ENCODE peak calls at places on chromosomes 4 and X, in nine cellular contexts. O, E, C, K, T, X, H, L and B are unnamed samples.

GRCh38 chr4:141730805-141731204 is 94.4 kb downstream of the IL15 start:
- DNase-seq in O (no peak), E (no peak), C (no peak), K (no peak), T (no peak), X (no peak), H (no peak), L (no peak), B (no peak)

GRCh38 chr4:27123050-27123768 is 262.6 kb downstream of the STIM2 start:
- DNase-seq in O (no peak), E (no peak), C (no peak), K (peak), T (no peak), X (no peak), H (no peak), L (peak), B (no peak)

GRCh38 chr4:17236686-17237085 is 275.2 kb downstream of the QDPR start:
- DNase-seq in O (no peak), E (no peak), C (no peak), K (no peak), T (no peak), X (no peak), H (no peak), L (no peak), B (no peak)

GRCh38 chrX:45771560-45772340 is 571.1 kb upstream of the DIPK2B start:
- DNase-seq in O (no peak), E (no peak), C (peak), K (no peak), T (no peak), X (no peak), H (peak), L (peak), B (no peak)

GRCh38 chrX:128106630-128107029 is 54.4 kb upstream of the ACTRT1 start:
- DNase-seq in O (no peak), E (no peak), C (no peak), K (no peak), T (no peak), X (peak), H (no peak), L (no peak), B (no peak)

GRCh38 chr4:85717366-85717765 is 242.4 kb downstream of the ARHGAP24 start:
- DNase-seq in O (no peak), E (no peak), C (no peak), K (no peak), T (no peak), X (no peak), H (no peak), L (no peak), B (no peak)

GRCh38 chrX:125295337-125295736 is 24.3 kb upstream of the TEX13C start:
- DNase-seq in O (no peak), E (no peak), C (no peak), K (no peak), T (no peak), X (no peak), H (no peak), L (no peak), B (no peak)

GRCh38 chrX:2498781-2499302 is 1.9 kb downstream of the DHRSX start:
- DNase-seq in O (no peak), E (no peak), C (peak), K (no peak), T (no peak), X (peak), H (no peak), L (peak), B (no peak)

GRCh38 chrX:118216086-118216485 is 99.5 kb upstream of the KLHL13 start:
- DNase-seq in O (no peak), E (no peak), C (no peak), K (no peak), T (no peak), X (no peak), H (no peak), L (no peak), B (no peak)

GRCh38 chr4:40321671-40322131 is 13.4 kb upstream of the CHRNA9 start:
- DNase-seq in O (no peak), E (no peak), C (no peak), K (no peak), T (no peak), X (no peak), H (no peak), L (no peak), B (no peak)

GRCh38 chr4:48420172-48420571 is 63.0 kb upstream of the SLC10A4 start:
- DNase-seq in O (no peak), E (no peak), C (no peak), K (no peak), T (no peak), X (no peak), H (no peak), L (no peak), B (no peak)

GRCh38 chrX:145190801-145191389 is 56.4 kb upstream of the SPANXN1 start:
- DNase-seq in O (no peak), E (no peak), C (no peak), K (no peak), T (no peak), X (peak), H (no peak), L (no peak), B (no peak)

GRCh38 chr4:1030559-1030958 is 19.1 kb downstream of the FGFRL1 start:
- DNase-seq in O (no peak), E (no peak), C (no peak), K (no peak), T (no peak), X (no peak), H (peak), L (no peak), B (no peak)

GRCh38 chr4:134777626-134778025 is 576.0 kb upstream of the PABPC4L start:
- DNase-seq in O (no peak), E (no peak), C (no peak), K (peak), T (no peak), X (no peak), H (no peak), L (no peak), B (no peak)

GRCh38 chrX:51569561-51569960 is 49.2 kb downstream of the CENPVL3 start:
- DNase-seq in O (no peak), E (no peak), C (no peak), K (no peak), T (no peak), X (no peak), H (no peak), L (no peak), B (no peak)

GRCh38 chrX:107619836-107620235 is 8.5 kb upstream of the PRPS1 start:
- DNase-seq in O (no peak), E (no peak), C (no peak), K (no peak), T (no peak), X (peak), H (no peak), L (no peak), B (no peak)

GRCh38 chrX:148588649-148589310 is 88.4 kb downstream of the AFF2 start:
- DNase-seq in O (no peak), E (no peak), C (no peak), K (no peak), T (no peak), X (no peak), H (no peak), L (no peak), B (no peak)

GRCh38 chr4:84814100-84814750 is 152.3 kb downstream of the WDFY3 start:
- DNase-seq in O (no peak), E (no peak), C (no peak), K (peak), T (no peak), X (peak), H (no peak), L (no peak), B (no peak)

GRCh38 chr4:182848685-182849084 is 68.5 kb downstream of the DCTD start:
- DNase-seq in O (no peak), E (no peak), C (no peak), K (no peak), T (no peak), X (no peak), H (no peak), L (no peak), B (no peak)

GRCh38 chr4:6969826-6970800 is 60.5 kb downstream of the TBC1D14 start:
- DNase-seq in O (no peak), E (no peak), C (peak), K (no peak), T (no peak), X (no peak), H (no peak), L (no peak), B (peak)

GRCh38 chrX:120559799-120560198 is 963 bp downstream of the CUL4B start:
- DNase-seq in O (no peak), E (no peak), C (no peak), K (no peak), T (no peak), X (no peak), H (no peak), L (no peak), B (no peak)

GRCh38 chrX:34629572-34629971 is 27.5 kb downstream of the TMEM47 start:
- DNase-seq in O (no peak), E (no peak), C (no peak), K (no peak), T (no peak), X (no peak), H (no peak), L (no peak), B (no peak)

GRCh38 chrX:15500497-15500966 is at the start of gene BMX:
- DNase-seq in O (no peak), E (no peak), C (peak), K (no peak), T (no peak), X (no peak), H (peak), L (no peak), B (no peak)

GRCh38 chr4:169627307-169627706 is 6.9 kb downstream of the CLCN3 start:
- DNase-seq in O (no peak), E (no peak), C (no peak), K (no peak), T (no peak), X (no peak), H (no peak), L (no peak), B (no peak)

GRCh38 chr4:147182041-147182440 is 236.4 kb upstream of the TTC29 start:
- DNase-seq in O (no peak), E (no peak), C (no peak), K (no peak), T (no peak), X (no peak), H (no peak), L (no peak), B (no peak)

GRCh38 chr4:54659213-54660144 is 1.7 kb downstream of the KIT start:
- DNase-seq in O (no peak), E (no peak), C (no peak), K (no peak), T (no peak), X (no peak), H (no peak), L (no peak), B (no peak)

GRCh38 chr4:11546391-11547160 is 117.9 kb upstream of the HS3ST1 start:
- DNase-seq in O (no peak), E (no peak), C (no peak), K (no peak), T (no peak), X (no peak), H (no peak), L (no peak), B (no peak)

GRCh38 chrX:141439651-141440050 is 144.9 kb downstream of the SPANXA1 start:
- DNase-seq in O (no peak), E (no peak), C (no peak), K (no peak), T (no peak), X (no peak), H (no peak), L (no peak), B (no peak)

GRCh38 chr4:140995058-140995457 is 138.2 kb downstream of the RNF150 start:
- DNase-seq in O (peak), E (no peak), C (no peak), K (no peak), T (no peak), X (no peak), H (no peak), L (no peak), B (no peak)

GRCh38 chr4:3802571-3803474 is 36.6 kb downstream of the ADRA2C start:
- DNase-seq in O (no peak), E (no peak), C (peak), K (no peak), T (no peak), X (peak), H (no peak), L (no peak), B (no peak)

GRCh38 chrX:108699368-108699767 is 37.0 kb downstream of the IRS4 start:
- DNase-seq in O (no peak), E (no peak), C (no peak), K (peak), T (no peak), X (peak), H (no peak), L (no peak), B (no peak)

GRCh38 chr4:26594778-26595177 is 10.9 kb downstream of the TBC1D19 start:
- DNase-seq in O (no peak), E (no peak), C (no peak), K (no peak), T (no peak), X (no peak), H (no peak), L (no peak), B (no peak)

GRCh38 chrX:96004386-96004785 is 680.3 kb upstream of the DIAPH2 start:
- DNase-seq in O (no peak), E (no peak), C (no peak), K (no peak), T (no peak), X (no peak), H (no peak), L (no peak), B (no peak)

GRCh38 chr4:115986573-115986972 is 873.2 kb upstream of the NDST4 start:
- DNase-seq in O (no peak), E (no peak), C (no peak), K (no peak), T (no peak), X (no peak), H (no peak), L (no peak), B (no peak)

GRCh38 chr4:4838602-4839470 is 20.6 kb upstream of the MSX1 start:
- DNase-seq in O (no peak), E (no peak), C (peak), K (no peak), T (no peak), X (peak), H (peak), L (no peak), B (no peak)

GRCh38 chrX:140432328-140433025 is 72.4 kb downstream of the SOX3 start:
- DNase-seq in O (peak), E (no peak), C (no peak), K (no peak), T (no peak), X (no peak), H (no peak), L (no peak), B (no peak)

GRCh38 chrX:29243942-29244341 is 656.7 kb downstream of the IL1RAPL1 start:
- DNase-seq in O (no peak), E (no peak), C (no peak), K (no peak), T (no peak), X (no peak), H (no peak), L (no peak), B (no peak)
- TF ChIP-seq POLR2AphosphoS5 in O (no peak), E (no peak), C (no peak), K (no peak), T (no peak), X (no peak), H (no peak), L (no peak), B (no peak)

DNA sequence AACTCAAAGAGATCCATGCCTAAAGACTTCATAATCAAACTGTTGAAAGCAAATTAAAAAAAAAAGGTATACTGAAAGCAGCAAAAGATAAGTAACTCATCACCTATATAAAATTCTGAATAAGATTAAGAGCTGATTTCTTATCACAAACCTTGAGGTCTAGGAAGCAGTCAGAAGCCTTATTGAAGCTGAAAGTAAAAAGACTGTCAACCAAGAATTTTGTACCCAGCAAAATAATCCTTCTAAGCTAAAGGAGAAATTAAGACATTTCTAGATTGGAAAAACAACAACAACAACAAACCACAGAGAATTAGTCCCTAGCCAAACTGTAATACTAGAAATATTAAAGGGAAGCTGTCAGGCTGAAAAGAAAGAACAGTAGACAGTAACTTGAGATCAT is 622.9 kb downstream of the PCDH7 start:
- DNase-seq in O (no peak), E (no peak), C (no peak), K (no peak), T (no peak), X (no peak), H (no peak), L (no peak), B (no peak)
- TF ChIP-seq POLR2A in O (no peak), E (no peak), C (no peak), K (no peak), T (no peak), X (no peak), H (no peak), L (no peak), B (no peak)

DNA sequence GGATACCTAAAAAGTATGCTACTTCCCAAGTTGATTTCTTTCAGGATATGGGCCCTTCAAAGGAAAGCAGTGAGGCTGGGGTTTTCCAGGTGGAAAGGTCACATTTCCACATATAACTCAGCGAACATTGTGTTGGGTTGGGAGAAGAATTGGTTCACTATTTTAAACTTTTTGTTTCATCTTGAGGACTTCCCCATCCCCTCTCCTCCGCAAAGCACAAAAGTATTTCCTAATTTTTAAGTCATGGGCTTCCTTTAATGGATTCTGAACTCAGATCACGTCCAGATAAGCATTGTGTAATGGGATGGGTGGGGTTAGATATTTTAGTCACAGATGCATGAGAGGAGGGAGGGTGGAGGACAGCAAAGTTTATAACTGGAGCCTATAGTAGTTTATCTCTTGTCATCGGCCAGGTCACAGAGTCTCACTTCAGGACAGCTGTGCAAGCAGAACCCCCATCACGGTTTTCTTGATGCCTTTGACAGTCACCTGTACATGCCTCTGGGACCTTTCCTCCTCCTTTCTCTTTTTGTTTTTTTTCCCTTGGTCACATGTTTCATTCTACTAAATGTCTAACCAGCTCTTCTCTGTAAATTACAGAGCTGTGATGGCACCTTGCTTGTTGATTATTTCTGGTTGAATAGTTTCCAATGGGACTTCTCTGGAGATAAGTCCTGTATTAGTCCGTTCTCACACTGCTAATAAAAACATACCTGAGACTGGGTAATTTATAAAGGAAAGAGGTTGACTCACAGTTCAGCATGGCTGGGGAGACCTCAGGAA is 115.4 kb downstream of the PTTG2 start:
- DNase-seq in O (no peak), E (no peak), C (no peak), K (no peak), T (no peak), X (peak), H (no peak), L (peak), B (no peak)
- TF ChIP-seq POLR2AphosphoS5 in O (peak), E (no peak), C (no peak), K (no peak), T (no peak), X (no peak), H (no peak), L (peak), B (peak)

GRCh38 chrX:10014462-10015373 is 47.6 kb downstream of the CLDN34 start:
- DNase-seq in O (peak), E (peak), C (peak), K (peak), T (peak), X (peak), H (peak), L (peak), B (peak)
- TF ChIP-seq POLR2A in O (no peak), E (peak), C (no peak), K (no peak), T (no peak), X (no peak), H (peak), L (peak), B (no peak)

DNA sequence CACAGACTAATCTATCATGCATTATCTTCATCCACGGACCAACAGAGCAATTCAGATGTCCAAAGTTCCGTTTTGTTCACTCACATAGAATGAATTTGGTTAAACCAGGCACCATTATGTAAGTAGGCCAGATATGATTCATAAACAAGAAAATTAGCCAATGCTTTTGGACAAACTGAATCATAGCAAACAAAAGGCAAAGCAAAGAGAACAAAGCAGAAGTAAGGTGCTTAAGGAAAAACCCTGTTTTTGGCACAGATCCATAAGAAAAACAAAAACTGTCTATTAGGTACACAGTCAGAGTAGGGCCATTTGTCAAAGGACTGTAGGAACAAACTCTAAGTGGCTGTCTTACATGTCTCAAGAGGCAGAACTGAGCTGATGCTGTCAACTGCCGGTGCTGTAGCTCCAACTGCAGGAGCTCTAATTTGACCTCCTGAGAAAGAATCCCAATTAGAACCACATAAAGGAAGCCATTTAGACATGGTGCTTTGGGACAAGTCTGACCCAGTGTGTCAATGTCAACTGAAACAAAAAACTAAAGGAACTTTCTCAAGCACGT is 146.7 kb downstream of the COL25A1 start:
- DNase-seq in O (no peak), E (no peak), C (no peak), K (no peak), T (no peak), X (no peak), H (no peak), L (no peak), B (no peak)
- TF ChIP-seq POLR2AphosphoS5 in O (no peak), E (no peak), C (no peak), K (no peak), T (no peak), X (no peak), H (no peak), L (no peak), B (no peak)

DNA sequence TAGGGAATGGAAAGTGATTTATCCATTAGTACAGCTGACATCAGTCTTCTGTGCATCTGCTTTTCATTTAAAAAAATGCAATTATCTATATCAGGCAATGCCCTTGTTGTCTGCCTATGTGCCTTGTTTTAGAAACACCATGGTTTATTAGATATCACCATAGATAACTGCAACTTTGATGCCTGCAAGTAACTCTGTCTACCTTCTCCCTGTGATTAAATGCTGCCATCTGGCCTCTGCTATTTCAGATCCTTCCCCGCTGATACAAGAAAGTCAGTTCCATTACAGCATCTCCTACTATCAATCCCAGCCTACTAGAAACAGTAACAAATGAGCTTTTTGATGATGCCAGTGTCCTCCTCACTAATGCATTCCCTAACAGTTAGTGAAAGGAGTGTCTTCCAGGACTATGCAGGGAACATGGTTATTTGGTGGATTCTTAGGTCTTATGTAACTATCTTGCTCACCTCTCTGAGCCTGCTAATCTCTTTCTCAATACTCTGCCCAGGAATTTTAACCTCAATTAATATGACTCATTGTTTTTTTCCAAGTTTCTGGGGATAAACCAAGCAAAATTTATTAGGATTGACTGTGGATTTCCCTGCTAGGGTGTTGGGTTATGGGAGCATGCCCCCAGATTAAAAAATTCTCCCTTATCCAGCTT is 444.9 kb downstream of the RAPGEF2 start:
- DNase-seq in O (no peak), E (no peak), C (no peak), K (no peak), T (no peak), X (no peak), H (no peak), L (no peak), B (no peak)
- TF ChIP-seq POLR2A in O (no peak), E (no peak), C (no peak), K (no peak), T (no peak), X (no peak), H (no peak), L (no peak), B (no peak)

GRCh38 chrX:101417981-101418841 is 10.2 kb downstream of the HNRNPH2 start:
- DNase-seq in O (peak), E (peak), C (peak), K (no peak), T (peak), X (no peak), H (peak), L (peak), B (peak)
- TF ChIP-seq POLR2AphosphoS5 in O (no peak), E (no peak), C (peak), K (no peak), T (no peak), X (no peak), H (peak), L (no peak), B (no peak)